ENCODE peak calls at places on chromosomes 5 and 9, in five cellular contexts. I, W, Y, N and Z are unnamed samples.
A peak's percentile ranks its signal among the peaks of the same experiment; 100 is the strongest.

GRCh38 chr5:167678457-167678856 is 613.0 kb upstream of the WWC1 start:
- DNase-seq in W (peak; percentile 34), N (no peak), Y (no peak), I (no peak), Z (no peak)

GRCh38 chr9:22008662-22009562 is at the start of gene CDKN2B:
- DNase-seq in W (peak; percentile 86), Y (peak; percentile 94), I (peak; percentile 94), N (peak; percentile 96), Z (peak; percentile 27)

GRCh38 chr5:145912019-145912418 is 24.4 kb upstream of the SH3RF2 start:
- DNase-seq in W (no peak), N (no peak), Y (no peak), I (no peak), Z (no peak)

GRCh38 chr5:75640395-75640794 is 29.1 kb downstream of the ANKDD1B start:
- DNase-seq in W (peak; percentile 85), I (no peak), N (no peak), Y (no peak), Z (no peak)

GRCh38 chr5:174741352-174741751 is 17.0 kb downstream of the MSX2 start:
- DNase-seq in Y (no peak), W (no peak), I (no peak), N (no peak), Z (no peak)

GRCh38 chr5:8213701-8214240 is 344.8 kb downstream of the MTRR start:
- DNase-seq in W (no peak), N (peak; percentile 28), I (no peak), Y (no peak), Z (no peak)

GRCh38 chr5:150307617-150308426 is 5.1 kb upstream of the ARSI start:
- DNase-seq in N (no peak), Y (no peak), I (no peak), W (no peak), Z (no peak)

GRCh38 chr9:35814106-35814840 is 569 bp downstream of the HINT2 start:
- DNase-seq in I (peak; percentile 77), W (peak; percentile 48), N (peak; percentile 78), Y (peak; percentile 36), Z (no peak)

GRCh38 chr5:58582411-58583393 is at the start of gene RAB3C:
- DNase-seq in I (peak; percentile 97), W (peak; percentile 82), Y (peak; percentile 82), N (peak; percentile 89), Z (peak; percentile 54)

GRCh38 chr9:2066312-2067273 is 51.4 kb downstream of the SMARCA2 start:
- DNase-seq in I (no peak), N (no peak), W (no peak), Y (peak; percentile 11), Z (no peak)

GRCh38 chr5:98401645-98402044 is 371.8 kb upstream of the RGMB start:
- DNase-seq in N (no peak), Y (no peak), W (no peak), I (no peak), Z (no peak)

GRCh38 chr9:117825609-117826347 is 121.6 kb downstream of the TLR4 start:
- DNase-seq in Y (no peak), W (no peak), N (no peak), I (peak; percentile 22), Z (no peak)

GRCh38 chr9:36877239-36877638 is 156.8 kb downstream of the PAX5 start:
- DNase-seq in I (no peak), W (no peak), N (no peak), Y (no peak), Z (no peak)

GRCh38 chr9:94096819-94097577 is 12.7 kb downstream of the PTPDC1 start:
- DNase-seq in W (no peak), N (no peak), I (no peak), Y (no peak), Z (no peak)

GRCh38 chr9:14098102-14098501 is 215.8 kb downstream of the NFIB start:
- DNase-seq in I (no peak), Y (no peak), N (no peak), W (no peak), Z (no peak)

GRCh38 chr9:7246917-7247538 is 489.3 kb downstream of the KDM4C start:
- DNase-seq in I (no peak), W (no peak), Y (no peak), N (no peak), Z (no peak)

GRCh38 chr5:143874312-143874711 is 62.4 kb downstream of the HMHB1 start:
- DNase-seq in Y (no peak), W (no peak), N (no peak), I (no peak), Z (no peak)

GRCh38 chr5:151483176-151483575 is 35.8 kb downstream of the SLC36A1 start:
- DNase-seq in N (no peak), I (peak; percentile 61), W (no peak), Y (no peak), Z (no peak)

GRCh38 chr9:37575921-37576721 is at the start of gene FBXO10:
- DNase-seq in N (peak; percentile 83), I (peak; percentile 74), W (no peak), Y (peak; percentile 49), Z (no peak)

DNA sequence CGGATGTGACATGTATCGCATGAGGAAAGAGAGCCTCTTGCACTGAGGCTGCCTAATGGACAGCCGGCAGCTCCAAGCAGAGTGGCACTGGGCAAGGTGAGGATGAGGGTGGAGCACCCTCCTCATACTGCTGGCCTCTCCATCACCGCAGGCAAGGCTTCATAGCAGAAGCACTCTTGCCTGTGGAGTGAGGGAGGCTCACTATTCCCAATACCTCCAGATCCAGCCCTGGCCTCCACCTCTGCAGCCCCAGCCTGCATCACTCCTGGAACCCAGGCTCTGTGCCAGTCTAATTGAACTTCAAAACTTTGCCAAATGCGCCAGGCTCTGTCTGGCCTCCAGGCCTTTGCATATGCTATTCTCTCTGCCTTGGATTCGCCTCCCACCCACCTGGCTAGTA is 29.7 kb upstream of the ARAP3 start:
- DNase-seq in W (no peak), N (no peak), I (no peak), Y (no peak), Z (no peak)
- H3K4me3 ChIP-seq in W (no peak overlapping the region), N (no peak overlapping the region), I (no peak overlapping the region), Y (no peak overlapping the region), Z (no peak overlapping the region)

GRCh38 chr5:116359575-116359974 is 215.0 kb downstream of the SEMA6A start:
- DNase-seq in N (no peak), W (no peak), Y (no peak), I (no peak), Z (no peak)

GRCh38 chr5:116361979-116362577 is 212.5 kb downstream of the SEMA6A start:
- DNase-seq in W (no peak), N (no peak), Y (no peak), I (no peak), Z (no peak)

GRCh38 chr5:116360008-116360853 is 214.4 kb downstream of the SEMA6A start:
- DNase-seq in I (no peak), Y (peak; percentile 8), N (no peak), W (no peak), Z (no peak)

GRCh38 chr5:116358911-116359418 is 215.7 kb downstream of the SEMA6A start:
- DNase-seq in W (no peak), Y (no peak), N (peak; percentile 84), I (no peak), Z (no peak)

DNA sequence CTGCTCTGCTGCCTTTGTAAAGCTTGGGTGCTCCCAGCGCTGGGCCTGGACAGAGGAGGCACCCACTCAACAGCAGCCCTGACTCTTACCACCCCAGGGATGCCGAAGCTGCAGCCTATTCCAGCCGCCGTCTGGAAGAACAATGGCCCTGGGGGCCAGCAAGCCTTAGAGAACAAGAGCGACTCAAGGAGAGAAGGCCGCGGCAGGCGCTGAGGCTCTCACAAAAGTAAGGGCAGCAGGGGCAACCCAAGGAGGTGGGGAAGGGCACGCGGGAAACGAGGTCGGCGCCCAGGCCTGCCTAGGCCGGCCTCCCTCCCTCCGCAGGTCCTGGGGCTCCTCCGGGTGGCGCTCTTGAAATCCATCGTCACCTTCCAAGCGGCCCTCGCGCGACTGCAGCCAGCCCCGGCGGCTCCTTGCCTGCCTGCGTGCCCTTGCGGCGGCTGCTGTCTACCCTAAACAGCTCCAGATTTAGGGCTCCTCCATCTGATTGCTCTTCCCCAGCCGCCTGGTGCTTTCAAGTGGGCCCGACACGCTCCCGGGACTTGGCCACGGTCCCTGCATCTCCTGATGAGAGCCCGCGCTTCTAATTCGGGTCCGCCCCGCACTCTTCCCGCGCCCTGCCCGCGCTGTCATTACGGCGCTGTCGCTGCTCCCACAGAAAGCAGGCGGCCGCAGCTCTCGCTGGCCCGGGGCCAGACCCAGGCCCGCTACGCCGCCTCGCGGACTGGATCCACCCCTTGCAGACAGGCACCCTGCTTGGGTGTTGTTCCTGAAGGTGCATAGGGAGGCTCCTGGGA is 213.3 kb downstream of the SEMA6A start:
- DNase-seq in N (no peak), I (peak; percentile 38), W (no peak), Y (peak; percentile 33), Z (no peak)
- H3K4me3 ChIP-seq in N (no peak overlapping the region), I (no peak overlapping the region), W (no peak overlapping the region), Y (peak overlapping the region; percentile 22), Z (peak overlapping the region; percentile 44)

GRCh38 chr9:131606896-131607567 is 61.7 kb downstream of the PRRT1B start:
- DNase-seq in I (no peak), W (no peak), Y (no peak), N (no peak), Z (no peak)

GRCh38 chr9:131609116-131609830 is 64.0 kb downstream of the PRRT1B start:
- DNase-seq in I (peak; percentile 51), N (no peak), Y (no peak), W (no peak), Z (no peak)

GRCh38 chr9:131610231-131610761 is 65.0 kb downstream of the PRRT1B start:
- DNase-seq in Y (no peak), W (no peak), N (no peak), I (no peak), Z (no peak)

GRCh38 chr9:131607591-131607990 is 62.3 kb downstream of the PRRT1B start:
- DNase-seq in I (no peak), W (no peak), Y (no peak), N (no peak), Z (no peak)

DNA sequence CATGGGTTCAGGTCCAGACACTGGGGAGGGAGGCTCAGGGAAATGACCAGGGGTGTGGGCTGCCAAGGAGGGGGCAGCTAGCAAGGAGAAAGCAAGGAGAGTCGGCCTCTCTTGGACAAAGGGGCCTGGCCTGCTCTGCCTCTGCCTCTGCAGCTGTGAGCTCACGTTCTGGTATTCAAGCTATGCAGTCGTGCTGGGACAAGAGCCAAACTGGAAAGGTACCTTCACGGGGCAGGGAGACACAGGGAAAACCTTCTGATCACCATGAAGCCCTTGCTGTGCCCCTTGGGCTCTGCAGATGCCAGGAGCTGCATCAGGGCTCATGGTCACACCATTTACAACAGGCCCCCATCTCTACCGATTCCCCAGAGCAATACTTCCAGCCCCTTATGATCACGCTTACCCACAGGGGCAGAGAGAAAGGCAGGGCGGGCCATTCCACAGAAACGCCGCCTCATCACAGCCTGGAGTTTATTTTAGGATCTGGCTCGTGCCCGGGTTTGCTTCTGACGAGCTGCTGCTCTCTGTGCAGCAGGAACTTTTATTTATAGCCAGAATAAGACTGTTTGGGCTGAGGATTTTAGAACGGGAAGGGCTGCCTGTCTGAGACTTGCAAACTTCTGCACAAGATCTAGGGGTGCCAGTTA is 63.3 kb downstream of the PRRT1B start:
- DNase-seq in W (peak; percentile 78), N (no peak), I (peak; percentile 80), Y (peak; percentile 87), Z (no peak)
- H3K4me3 ChIP-seq in W (peak overlapping the region; percentile 34), N (no peak overlapping the region), I (no peak overlapping the region), Y (no peak overlapping the region), Z (no peak overlapping the region)

DNA sequence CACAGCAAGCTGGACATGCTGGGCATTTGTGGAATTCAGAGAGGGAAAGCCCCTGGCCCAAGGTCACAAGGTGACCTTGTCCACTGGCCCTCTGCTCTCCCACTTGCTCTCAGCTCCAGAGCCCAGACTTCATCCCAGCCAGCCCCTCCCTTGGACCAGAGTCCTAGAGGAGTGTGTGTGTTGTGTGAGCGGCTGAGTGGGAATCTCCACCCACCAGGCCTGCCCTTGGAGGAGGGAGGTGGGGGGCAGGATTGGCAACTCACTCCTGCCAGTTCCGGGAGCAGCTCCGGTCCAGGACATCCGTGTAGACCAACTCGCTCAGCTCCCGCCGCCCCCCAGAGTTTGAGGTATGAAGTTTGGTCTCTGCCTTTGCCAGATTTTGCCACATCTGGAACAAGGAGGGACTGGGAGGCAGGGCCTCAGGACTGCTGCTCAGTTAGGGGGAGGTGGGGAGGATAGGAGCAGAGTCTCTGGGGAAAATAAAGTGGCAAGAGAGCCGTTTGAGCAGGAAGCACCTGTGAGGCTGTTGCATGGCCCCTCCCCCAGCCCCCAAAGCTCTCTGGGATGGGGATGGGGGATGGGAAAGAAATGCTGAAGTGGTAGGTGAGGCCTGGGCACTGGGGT is 1.4 kb downstream of the MZB1 start:
- DNase-seq in W (no peak), Y (peak; percentile 77), N (peak; percentile 79), I (peak; percentile 55), Z (no peak)
- H3K4me3 ChIP-seq in W (no peak overlapping the region), Y (peak overlapping the region; percentile 36), N (peak overlapping the region; percentile 54), I (no peak overlapping the region), Z (peak overlapping the region; percentile 29)